ENCODE peak calls at places on chromosomes 12 and 14, in ten cellular contexts. R, A, G, K, Q, E, C, J, Y and B are unnamed samples.

GRCh38 chr14:102592969-102593840 is 756 bp downstream of the RCOR1 start:
- DNase-seq in R (peak), A (peak), G (peak), K (peak), Q (peak), E (peak), C (peak), J (no peak), Y (no peak), B (peak)

GRCh38 chr14:91149462-91149861 is 35.6 kb downstream of the DGLUCY start:
- DNase-seq in R (no peak), A (no peak), G (peak), K (no peak), Q (no peak), E (no peak), C (no peak), J (no peak), Y (peak), B (no peak)

GRCh38 chr12:3035171-3035570 is 42.0 kb upstream of the TSPAN9 start:
- DNase-seq in R (no peak), A (peak), G (no peak), K (no peak), Q (no peak), E (no peak), C (no peak), J (no peak), Y (no peak), B (no peak)

GRCh38 chr14:99891266-99891665 is 98.1 kb downstream of the EML1 start:
- DNase-seq in R (no peak), A (no peak), G (no peak), K (no peak), Q (no peak), E (no peak), C (no peak), J (no peak), Y (no peak), B (no peak)

GRCh38 chr12:26713885-26714383 is 119.1 kb downstream of the ITPR2 start:
- DNase-seq in R (no peak), A (no peak), G (no peak), K (no peak), Q (no peak), E (no peak), C (no peak), J (no peak), Y (no peak), B (no peak)

GRCh38 chr12:121224591-121224990 is 14.7 kb downstream of the P2RX4 start:
- DNase-seq in R (no peak), A (no peak), G (no peak), K (no peak), Q (no peak), E (no peak), C (peak), J (no peak), Y (no peak), B (no peak)

GRCh38 chr12:92938623-92939022 is 9.5 kb upstream of the EEA1 start:
- DNase-seq in R (no peak), A (no peak), G (no peak), K (no peak), Q (no peak), E (no peak), C (no peak), J (no peak), Y (peak), B (no peak)

GRCh38 chr12:81296556-81297305 is 218.9 kb downstream of the ACSS3 start:
- DNase-seq in R (no peak), A (no peak), G (no peak), K (no peak), Q (no peak), E (no peak), C (no peak), J (no peak), Y (no peak), B (peak)

GRCh38 chr12:92581579-92581978 is 121.2 kb upstream of the PLEKHG7 start:
- DNase-seq in R (no peak), A (no peak), G (no peak), K (no peak), Q (no peak), E (no peak), C (no peak), J (no peak), Y (no peak), B (no peak)